ENCODE peak calls at places on chromosome 15, in six cellular contexts. O is AG04449, R is BJ, B is OCI-LY7, N is fibroblast of lung, D is foreskin fibroblast. P is an unnamed sample.

GRCh38 chr15:49169880-49170597 is at the start of gene GALK2:
- DNase-seq in B (peak; percentile 78), D (peak; percentile 76), N (peak; percentile 86), R (peak; percentile 35), O (no peak), P (peak; percentile 56)

GRCh38 chr15:98873441-98874218 is 134.0 kb downstream of the PGPEP1L start:
- DNase-seq in D (peak; percentile 88), R (peak; percentile 76), O (no peak), N (peak; percentile 95), B (no peak), P (no peak)

GRCh38 chr15:91182096-91182495 is 82.0 kb downstream of the SV2B start:
- DNase-seq in R (no peak), B (no peak), O (no peak), D (no peak), N (no peak), P (no peak)

GRCh38 chr15:69338535-69339213 is 40.0 kb downstream of the PAQR5 start:
- DNase-seq in D (no peak), O (no peak), B (no peak), N (peak; percentile 45), R (no peak), P (no peak)

GRCh38 chr15:49415171-49415570 is 7.9 kb upstream of the FGF7 start:
- DNase-seq in O (no peak), D (no peak), B (no peak), R (no peak), N (no peak), P (no peak)

GRCh38 chr15:89088605-89089315 is 504 bp downstream of the ABHD2 start:
- DNase-seq in N (peak; percentile 36), R (no peak), B (peak; percentile 4), D (no peak), O (no peak), P (no peak)

GRCh38 chr15:35206060-35206675 is 121.1 kb upstream of the NANOGP8 start:
- DNase-seq in R (no peak), O (no peak), N (peak; percentile 3), D (peak; percentile 2), B (peak; percentile 7), P (peak; percentile 21)

GRCh38 chr15:101057841-101058407 is 138.8 kb downstream of the LRRK1 start:
- DNase-seq in D (no peak), R (no peak), B (no peak), N (no peak), O (no peak), P (no peak)

GRCh38 chr15:88736204-88736603 is 67.0 kb upstream of the ACAN start:
- DNase-seq in D (no peak), R (no peak), N (no peak), B (no peak), O (no peak), P (no peak)

GRCh38 chr15:45919806-45920205 is 285.0 kb downstream of the SQOR start:
- DNase-seq in O (no peak), D (peak; percentile 60), B (no peak), N (peak; percentile 72), R (peak; percentile 63), P (peak; percentile 56)

GRCh38 chr15:48644827-48645557 is 517 bp downstream of the FBN1 start:
- DNase-seq in D (peak; percentile 60), N (peak; percentile 69), O (no peak), R (no peak), B (no peak), P (no peak)

GRCh38 chr15:23564798-23565394 is 578 bp upstream of the MKRN3 start:
- DNase-seq in O (no peak), N (peak; percentile 23), R (no peak), D (no peak), B (no peak), P (no peak)

GRCh38 chr15:32856753-32857152 is 138.9 kb downstream of the GREM1 start:
- DNase-seq in D (no peak), O (no peak), B (no peak), R (no peak), N (peak; percentile 96), P (no peak)

GRCh38 chr15:50865515-50866370 is 42.7 kb upstream of the AP4E1 start:
- DNase-seq in B (no peak), R (no peak), N (no peak), O (no peak), D (no peak), P (no peak)

GRCh38 chr15:94026458-94026967 is 204.8 kb upstream of the MCTP2 start:
- DNase-seq in B (no peak), R (no peak), N (peak; percentile 96), O (peak; percentile 47), D (peak; percentile 4), P (peak; percentile 45)

GRCh38 chr15:67863442-67863987 is 23.7 kb upstream of the RNU6-1 start:
- DNase-seq in O (no peak), R (no peak), N (peak; percentile 73), D (peak; percentile 64), B (peak; percentile 89), P (no peak)

GRCh38 chr15:47409038-47409437 is 308.3 kb upstream of the SEMA6D start:
- DNase-seq in R (no peak), O (no peak), B (no peak), D (no peak), N (no peak), P (no peak)

GRCh38 chr15:74307827-74308642 is 59.4 kb downstream of the CYP11A1 start:
- DNase-seq in O (no peak), R (no peak), B (peak; percentile 46), N (peak; percentile 63), D (no peak), P (no peak)

GRCh38 chr15:87672309-87672897 is 584.1 kb downstream of the NTRK3 start:
- DNase-seq in N (peak; percentile 39), D (no peak), B (no peak), R (no peak), O (no peak), P (peak; percentile 17)

GRCh38 chr15:73265536-73266153 is 103.1 kb downstream of the HCN4 start:
- DNase-seq in B (peak; percentile 46), N (peak; percentile 40), O (no peak), R (no peak), D (no peak), P (no peak)

GRCh38 chr15:87619161-87619960 is 637.2 kb downstream of the NTRK3 start:
- DNase-seq in R (peak; percentile 75), D (peak; percentile 22), B (no peak), O (peak; percentile 42), N (peak; percentile 95), P (peak; percentile 85)

GRCh38 chr15:95174281-95174680 is 942.9 kb downstream of the MCTP2 start:
- DNase-seq in N (peak; percentile 25), O (no peak), B (no peak), R (no peak), D (peak; percentile 30), P (no peak)

GRCh38 chr15:97995881-97996603 is 35.5 kb downstream of the ARRDC4 start:
- DNase-seq in O (no peak), D (no peak), N (peak; percentile 31), R (no peak), B (peak; percentile 4), P (no peak)

GRCh38 chr15:58773024-58773423 is 1.9 kb downstream of the MINDY2 start:
- DNase-seq in B (no peak), D (no peak), R (no peak), N (no peak), O (no peak), P (no peak)

GRCh38 chr15:58770857-58771620 is at the start of gene MINDY2:
- DNase-seq in O (peak; percentile 90), B (peak; percentile 99), R (peak; percentile 94), D (peak; percentile 100), N (peak; percentile 99), P (peak; percentile 96)

GRCh38 chr15:58766290-58766689 is 4.8 kb upstream of the MINDY2 start:
- DNase-seq in N (no peak), D (no peak), B (no peak), R (no peak), O (no peak), P (no peak)

GRCh38 chr15:58771621-58772235 is 626 bp downstream of the MINDY2 start:
- DNase-seq in R (no peak), N (no peak), D (no peak), B (peak; percentile 22), O (no peak), P (no peak)

DNA sequence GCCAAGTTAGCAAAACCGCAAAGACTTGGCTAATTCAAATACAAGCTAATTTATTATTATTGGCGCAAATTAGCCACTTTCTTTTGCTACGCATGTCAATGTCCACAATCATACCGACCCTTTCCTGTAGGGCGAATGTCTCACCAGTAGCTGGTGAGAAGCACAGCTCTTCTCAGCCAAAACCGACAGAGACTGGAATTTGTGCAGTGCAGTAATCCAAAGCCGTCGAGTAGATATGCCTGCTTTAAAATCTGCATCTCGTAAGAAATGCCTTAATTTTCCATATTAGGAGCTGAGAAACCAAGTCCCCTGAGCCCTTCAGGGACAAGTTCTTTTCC is 614 bp upstream of the MINDY2 start:
- DNase-seq in N (peak; percentile 95), B (peak; percentile 56), R (no peak), D (peak; percentile 72), O (peak; percentile 58), P (no peak)
- TF ChIP-seq CTCF in N (peak; percentile 18), B (no peak), R (no peak), D (no peak), O (peak; percentile 15), P (no peak)

GRCh38 chr15:61228025-61228901 is 839 bp downstream of the RORA start:
- DNase-seq in R (no peak), B (no peak), O (no peak), D (peak; percentile 23), N (peak; percentile 29), P (no peak)
- H3K4me3 ChIP-seq in R (peak overlapping the region; percentile 67), B (no peak overlapping the region), O (peak overlapping the region; percentile 74), D (peak overlapping the region; percentile 83), N (peak overlapping the region; percentile 77), P (peak overlapping the region; percentile 59)

GRCh38 chr15:31175484-31175883 is 74.0 kb upstream of the TRPM1 start:
- DNase-seq in O (no peak), R (no peak), N (no peak), D (no peak), B (no peak), P (no peak)

GRCh38 chr15:31173790-31174450 is 72.4 kb upstream of the TRPM1 start:
- DNase-seq in B (no peak), O (no peak), D (no peak), N (no peak), R (no peak), P (no peak)

GRCh38 chr15:31178705-31179104 is 77.2 kb upstream of the TRPM1 start:
- DNase-seq in O (no peak), R (no peak), D (no peak), N (no peak), B (no peak), P (no peak)

GRCh38 chr15:31177936-31178335 is 76.4 kb upstream of the TRPM1 start:
- DNase-seq in B (no peak), O (no peak), R (no peak), N (no peak), D (no peak), P (no peak)

DNA sequence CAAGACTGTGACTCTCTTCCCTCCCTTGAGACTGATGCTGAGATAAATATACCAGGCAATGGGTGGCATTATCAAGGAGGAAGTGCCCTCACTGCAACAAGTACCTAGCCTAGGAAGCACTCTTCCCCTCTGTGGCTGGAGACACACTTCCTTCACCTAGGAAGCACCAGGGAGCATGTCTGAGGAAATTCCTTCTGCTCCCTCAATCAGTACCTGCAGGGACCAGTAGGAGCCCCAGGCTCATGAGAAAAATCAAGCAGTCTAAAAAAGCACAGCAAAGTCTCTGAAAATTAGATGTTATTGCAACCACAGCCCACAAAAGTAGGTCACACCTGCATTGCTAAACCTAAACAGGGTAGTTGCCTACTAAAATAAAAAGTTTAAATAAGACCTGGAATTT is 78.2 kb upstream of the TRPM1 start:
- DNase-seq in D (no peak), N (no peak), O (no peak), B (no peak), R (no peak), P (no peak)
- TF ChIP-seq CTCF in D (no peak), N (peak; percentile 3), O (no peak), B (no peak), R (no peak), P (no peak)

GRCh38 chr15:72196409-72197044 is 1.1 kb downstream of the GRAMD2A start:
- DNase-seq in O (no peak), N (no peak), D (no peak), R (no peak), B (no peak), P (no peak)
- H3K4me3 ChIP-seq in O (no peak overlapping the region), N (no peak overlapping the region), D (no peak overlapping the region), R (no peak overlapping the region), B (no peak overlapping the region), P (no peak overlapping the region)